ENCODE peak calls at places on chromosomes 7 and 10, in six cellular contexts. One of them, this sample, is unnamed. For H3K4me1, the result is how much of the 10 kb centered on the place peaks cover.

GRCh38 chr7:92682767-92683539 is 92.8 kb upstream of the FAM133B start:
- DNase-seq in fibroblast of lung: peak
- DNase-seq in SK-N-SH: no peak
- DNase-seq in H1: no peak
- DNase-seq in OCI-LY7: no peak
- DNase-seq in PC-9: peak
- DNase-seq in this sample: no peak

GRCh38 chr7:82805527-82805960 is 357.1 kb downstream of the PCLO start:
- DNase-seq in fibroblast of lung: peak
- DNase-seq in SK-N-SH: peak
- DNase-seq in H1: no peak
- DNase-seq in OCI-LY7: no peak
- DNase-seq in PC-9: peak
- DNase-seq in this sample: no peak

GRCh38 chr7:85516675-85517074 is 329.8 kb upstream of the SEMA3D start:
- DNase-seq in fibroblast of lung: peak
- DNase-seq in SK-N-SH: no peak
- DNase-seq in H1: no peak
- DNase-seq in OCI-LY7: no peak
- DNase-seq in PC-9: no peak
- DNase-seq in this sample: no peak

GRCh38 chr10:58189269-58189668 is 78.4 kb downstream of the IPMK start:
- DNase-seq in fibroblast of lung: peak
- DNase-seq in SK-N-SH: no peak
- DNase-seq in H1: no peak
- DNase-seq in OCI-LY7: no peak
- DNase-seq in PC-9: no peak
- DNase-seq in this sample: no peak

GRCh38 chr10:16799621-16800020 is 17.6 kb downstream of the RSU1 start:
- DNase-seq in fibroblast of lung: no peak
- DNase-seq in SK-N-SH: no peak
- DNase-seq in H1: no peak
- DNase-seq in OCI-LY7: no peak
- DNase-seq in PC-9: no peak
- DNase-seq in this sample: no peak

GRCh38 chr7:30470783-30471182 is 7.8 kb downstream of the NOD1 start:
- DNase-seq in fibroblast of lung: peak
- DNase-seq in SK-N-SH: no peak
- DNase-seq in H1: no peak
- DNase-seq in OCI-LY7: no peak
- DNase-seq in PC-9: no peak
- DNase-seq in this sample: no peak

GRCh38 chr10:121527690-121528089 is 70.6 kb downstream of the FGFR2 start:
- DNase-seq in fibroblast of lung: peak
- DNase-seq in SK-N-SH: no peak
- DNase-seq in H1: no peak
- DNase-seq in OCI-LY7: no peak
- DNase-seq in PC-9: no peak
- DNase-seq in this sample: no peak

GRCh38 chr7:139683137-139683871 is 94.5 kb downstream of the HIPK2 start:
- DNase-seq in fibroblast of lung: peak
- DNase-seq in SK-N-SH: no peak
- DNase-seq in H1: no peak
- DNase-seq in OCI-LY7: no peak
- DNase-seq in PC-9: no peak
- DNase-seq in this sample: no peak

GRCh38 chr7:41524861-41525260 is 178.0 kb downstream of the INHBA start:
- DNase-seq in fibroblast of lung: no peak
- DNase-seq in SK-N-SH: no peak
- DNase-seq in H1: no peak
- DNase-seq in OCI-LY7: no peak
- DNase-seq in PC-9: no peak
- DNase-seq in this sample: no peak

GRCh38 chr10:20990604-20991003 is 93.5 kb upstream of the NEBL start:
- DNase-seq in fibroblast of lung: peak
- DNase-seq in SK-N-SH: no peak
- DNase-seq in H1: no peak
- DNase-seq in OCI-LY7: no peak
- DNase-seq in PC-9: peak
- DNase-seq in this sample: no peak

GRCh38 chr7:140230517-140230861 is 53.7 kb upstream of the KDM7A start:
- DNase-seq in fibroblast of lung: no peak
- DNase-seq in SK-N-SH: peak
- DNase-seq in H1: no peak
- DNase-seq in OCI-LY7: no peak
- DNase-seq in PC-9: no peak
- DNase-seq in this sample: peak

GRCh38 chr10:3961082-3961481 is 176.1 kb upstream of the KLF6 start:
- DNase-seq in fibroblast of lung: no peak
- DNase-seq in SK-N-SH: no peak
- DNase-seq in H1: no peak
- DNase-seq in OCI-LY7: peak
- DNase-seq in PC-9: no peak
- DNase-seq in this sample: no peak

GRCh38 chr7:29281782-29282541 is 87.4 kb downstream of the CHN2 start:
- DNase-seq in fibroblast of lung: peak
- DNase-seq in SK-N-SH: peak
- DNase-seq in H1: peak
- DNase-seq in OCI-LY7: no peak
- DNase-seq in PC-9: no peak
- DNase-seq in this sample: no peak

GRCh38 chr7:2476298-2476697 is at the start of gene GRIFIN:
- DNase-seq in fibroblast of lung: no peak
- DNase-seq in SK-N-SH: no peak
- DNase-seq in H1: no peak
- DNase-seq in OCI-LY7: no peak
- DNase-seq in PC-9: no peak
- DNase-seq in this sample: no peak

GRCh38 chr10:132524443-132525285 is 12.9 kb upstream of the INPP5A start:
- DNase-seq in fibroblast of lung: no peak
- DNase-seq in SK-N-SH: no peak
- DNase-seq in H1: no peak
- DNase-seq in OCI-LY7: no peak
- DNase-seq in PC-9: no peak
- DNase-seq in this sample: peak

GRCh38 chr10:31157125-31157983 is 125.7 kb upstream of the ZNF438 start:
- DNase-seq in fibroblast of lung: peak
- DNase-seq in SK-N-SH: no peak
- DNase-seq in H1: no peak
- DNase-seq in OCI-LY7: no peak
- DNase-seq in PC-9: no peak
- DNase-seq in this sample: no peak

GRCh38 chr10:116126239-116126638 is 146.8 kb downstream of the GFRA1 start:
- DNase-seq in fibroblast of lung: no peak
- DNase-seq in SK-N-SH: no peak
- DNase-seq in H1: no peak
- DNase-seq in OCI-LY7: no peak
- DNase-seq in PC-9: no peak
- DNase-seq in this sample: no peak

GRCh38 chr10:78249690-78250089 is 216.0 kb downstream of the RPS24 start:
- DNase-seq in fibroblast of lung: no peak
- DNase-seq in SK-N-SH: no peak
- DNase-seq in H1: no peak
- DNase-seq in OCI-LY7: no peak
- DNase-seq in PC-9: no peak
- DNase-seq in this sample: no peak

GRCh38 chr10:116689096-116689495 is 53.3 kb downstream of the HSPA12A start:
- DNase-seq in fibroblast of lung: no peak
- DNase-seq in SK-N-SH: no peak
- DNase-seq in H1: no peak
- DNase-seq in OCI-LY7: no peak
- DNase-seq in PC-9: no peak
- DNase-seq in this sample: no peak

GRCh38 chr7:13628231-13629001 is 361.1 kb downstream of the ETV1 start:
- DNase-seq in fibroblast of lung: peak
- DNase-seq in SK-N-SH: no peak
- DNase-seq in H1: no peak
- DNase-seq in OCI-LY7: no peak
- DNase-seq in PC-9: no peak
- DNase-seq in this sample: no peak

GRCh38 chr10:133396035-133396624 is 2.2 kb downstream of the MTG1 start:
- DNase-seq in fibroblast of lung: no peak
- DNase-seq in SK-N-SH: no peak
- DNase-seq in H1: no peak
- DNase-seq in OCI-LY7: no peak
- DNase-seq in PC-9: no peak
- DNase-seq in this sample: peak

GRCh38 chr10:6619663-6620062 is 39.6 kb upstream of the PRKCQ start:
- DNase-seq in fibroblast of lung: no peak
- DNase-seq in SK-N-SH: no peak
- DNase-seq in H1: no peak
- DNase-seq in OCI-LY7: no peak
- DNase-seq in PC-9: no peak
- DNase-seq in this sample: no peak

GRCh38 chr7:41156268-41156667 is 546.6 kb downstream of the INHBA start:
- DNase-seq in fibroblast of lung: no peak
- DNase-seq in SK-N-SH: no peak
- DNase-seq in H1: no peak
- DNase-seq in OCI-LY7: no peak
- DNase-seq in PC-9: peak
- DNase-seq in this sample: no peak

GRCh38 chr10:76902949-76903348 is 734.7 kb downstream of the KCNMA1 start:
- DNase-seq in fibroblast of lung: peak
- DNase-seq in SK-N-SH: peak
- DNase-seq in H1: peak
- DNase-seq in OCI-LY7: peak
- DNase-seq in PC-9: no peak
- DNase-seq in this sample: no peak

GRCh38 chr7:117759950-117760640 is 113.1 kb downstream of the CTTNBP2 start:
- DNase-seq in fibroblast of lung: peak
- DNase-seq in SK-N-SH: no peak
- DNase-seq in H1: no peak
- DNase-seq in OCI-LY7: no peak
- DNase-seq in PC-9: no peak
- DNase-seq in this sample: no peak

GRCh38 chr7:41084381-41084780 is 618.5 kb downstream of the INHBA start:
- DNase-seq in fibroblast of lung: no peak
- DNase-seq in SK-N-SH: no peak
- DNase-seq in H1: no peak
- DNase-seq in OCI-LY7: no peak
- DNase-seq in PC-9: no peak
- DNase-seq in this sample: no peak

GRCh38 chr7:134618756-134619530 is 27.7 kb upstream of the BPGM start:
- DNase-seq in fibroblast of lung: peak
- DNase-seq in SK-N-SH: no peak
- DNase-seq in H1: no peak
- DNase-seq in OCI-LY7: no peak
- DNase-seq in PC-9: no peak
- DNase-seq in this sample: no peak

GRCh38 chr10:43424431-43424830 is 12.5 kb upstream of the ZNF487 start:
- DNase-seq in fibroblast of lung: peak
- DNase-seq in SK-N-SH: no peak
- DNase-seq in H1: no peak
- DNase-seq in OCI-LY7: no peak
- DNase-seq in PC-9: no peak
- DNase-seq in this sample: no peak

GRCh38 chr10:80283536-80284199 is 5.8 kb downstream of the MAT1A start:
- DNase-seq in fibroblast of lung: no peak
- DNase-seq in SK-N-SH: no peak
- DNase-seq in H1: no peak
- DNase-seq in OCI-LY7: no peak
- DNase-seq in PC-9: no peak
- DNase-seq in this sample: no peak

GRCh38 chr10:66252986-66253385 is 672.9 kb upstream of the LRRTM3 start:
- DNase-seq in fibroblast of lung: no peak
- DNase-seq in SK-N-SH: no peak
- DNase-seq in H1: no peak
- DNase-seq in OCI-LY7: no peak
- DNase-seq in PC-9: no peak
- DNase-seq in this sample: no peak

GRCh38 chr10:32190890-32191491 is 134.8 kb upstream of the KIF5B start:
- DNase-seq in fibroblast of lung: peak
- DNase-seq in SK-N-SH: no peak
- DNase-seq in H1: no peak
- DNase-seq in OCI-LY7: peak
- DNase-seq in PC-9: no peak
- DNase-seq in this sample: no peak

GRCh38 chr7:136528329-136528728 is 340.1 kb upstream of the CHRM2 start:
- DNase-seq in fibroblast of lung: peak
- DNase-seq in SK-N-SH: no peak
- DNase-seq in H1: no peak
- DNase-seq in OCI-LY7: no peak
- DNase-seq in PC-9: peak
- DNase-seq in this sample: no peak

GRCh38 chr7:7251742-7252141 is 69.4 kb downstream of the C1GALT1 start:
- DNase-seq in fibroblast of lung: no peak
- DNase-seq in SK-N-SH: no peak
- DNase-seq in H1: no peak
- DNase-seq in OCI-LY7: peak
- DNase-seq in PC-9: no peak
- DNase-seq in this sample: no peak

GRCh38 chr7:44645696-44646095 is 39.3 kb downstream of the OGDH start:
- DNase-seq in fibroblast of lung: no peak
- DNase-seq in SK-N-SH: no peak
- DNase-seq in H1: no peak
- DNase-seq in OCI-LY7: no peak
- DNase-seq in PC-9: no peak
- DNase-seq in this sample: no peak
- TF ChIP-seq CTCF in fibroblast of lung: no peak
- TF ChIP-seq CTCF in SK-N-SH: no peak
- TF ChIP-seq CTCF in H1: no peak
- TF ChIP-seq CTCF in OCI-LY7: no peak
- TF ChIP-seq CTCF in PC-9: no peak
- TF ChIP-seq CTCF in this sample: no peak

GRCh38 chr7:114295522-114295921 is 119.1 kb upstream of the FOXP2 start:
- DNase-seq in fibroblast of lung: no peak
- DNase-seq in SK-N-SH: no peak
- DNase-seq in H1: no peak
- DNase-seq in OCI-LY7: no peak
- DNase-seq in PC-9: no peak
- DNase-seq in this sample: no peak
- H3K4me1 ChIP-seq in fibroblast of lung: under half
- H3K4me1 ChIP-seq in SK-N-SH: under half
- H3K4me1 ChIP-seq in H1: under half
- H3K4me1 ChIP-seq in OCI-LY7: under half
- H3K4me1 ChIP-seq in PC-9: under half
- H3K4me1 ChIP-seq in this sample: under half

GRCh38 chr7:63025815-63026214 is 972.8 kb upstream of the ZNF722 start:
- DNase-seq in fibroblast of lung: no peak
- DNase-seq in SK-N-SH: no peak
- DNase-seq in H1: no peak
- DNase-seq in OCI-LY7: no peak
- DNase-seq in PC-9: no peak
- DNase-seq in this sample: no peak
- TF ChIP-seq CTCF in fibroblast of lung: no peak
- TF ChIP-seq CTCF in SK-N-SH: no peak
- TF ChIP-seq CTCF in H1: no peak
- TF ChIP-seq CTCF in OCI-LY7: no peak
- TF ChIP-seq CTCF in PC-9: no peak
- TF ChIP-seq CTCF in this sample: no peak

DNA sequence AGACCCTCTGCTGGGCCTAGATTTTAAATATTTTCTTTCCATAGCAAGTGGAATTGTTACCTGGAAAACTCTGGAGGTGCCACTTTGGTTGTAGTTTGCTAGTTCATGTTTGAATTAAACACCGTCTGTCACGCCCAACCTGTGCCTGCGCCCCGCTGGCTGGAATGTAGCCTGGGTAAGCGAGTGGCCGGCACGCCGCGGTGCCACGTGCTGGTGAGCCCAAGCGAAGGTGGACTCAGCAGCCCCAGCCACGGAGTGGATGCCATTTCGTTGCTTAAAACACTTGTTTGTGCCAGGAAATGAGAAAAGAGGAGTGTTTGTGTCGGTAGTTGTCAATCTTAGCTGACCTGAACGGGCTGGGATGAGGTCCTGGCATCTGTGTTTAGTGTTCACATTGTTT is 2.7 kb downstream of the GET4 start:
- DNase-seq in fibroblast of lung: no peak
- DNase-seq in SK-N-SH: no peak
- DNase-seq in H1: no peak
- DNase-seq in OCI-LY7: no peak
- DNase-seq in PC-9: no peak
- DNase-seq in this sample: peak
- H3K4me1 ChIP-seq in fibroblast of lung: under half
- H3K4me1 ChIP-seq in SK-N-SH: under half
- H3K4me1 ChIP-seq in H1: under half
- H3K4me1 ChIP-seq in OCI-LY7: under half
- H3K4me1 ChIP-seq in PC-9: under half
- H3K4me1 ChIP-seq in this sample: under half